ENCODE peak calls at places on chromosomes 5 and 9, in six cellular contexts. One of them, this sample, is unnamed.

GRCh38 chr9:93814561-93814960 is 140.6 kb downstream of the BARX1 start:
- DNase-seq in DND-41: no peak
- DNase-seq in heart left ventricle: no peak
- DNase-seq in choroid plexus epithelial cell: no peak
- DNase-seq in A549: no peak
- DNase-seq in pancreas: no peak
- DNase-seq in this sample: no peak

GRCh38 chr9:92727716-92728700 is 36.6 kb downstream of the BICD2 start:
- DNase-seq in DND-41: no peak
- DNase-seq in heart left ventricle: no peak
- DNase-seq in choroid plexus epithelial cell: no peak
- DNase-seq in A549: no peak
- DNase-seq in pancreas: no peak
- DNase-seq in this sample: no peak

GRCh38 chr5:142479150-142479549 is 154.3 kb upstream of the SPRY4 start:
- DNase-seq in DND-41: no peak
- DNase-seq in heart left ventricle: no peak
- DNase-seq in choroid plexus epithelial cell: no peak
- DNase-seq in A549: no peak
- DNase-seq in pancreas: no peak
- DNase-seq in this sample: no peak

GRCh38 chr9:126705767-126706697 is 92.3 kb downstream of the LMX1B start:
- DNase-seq in DND-41: peak; percentile 66
- DNase-seq in heart left ventricle: no peak
- DNase-seq in choroid plexus epithelial cell: peak; percentile 47
- DNase-seq in A549: peak; percentile 79
- DNase-seq in pancreas: peak; percentile 66
- DNase-seq in this sample: peak; percentile 66

GRCh38 chr9:129245276-129245675 is 67.2 kb upstream of the IER5L start:
- DNase-seq in DND-41: no peak
- DNase-seq in heart left ventricle: peak; percentile 18
- DNase-seq in choroid plexus epithelial cell: peak; percentile 18
- DNase-seq in A549: no peak
- DNase-seq in pancreas: no peak
- DNase-seq in this sample: no peak

GRCh38 chr9:74838351-74838750 is 49.4 kb downstream of the TRPM6 start:
- DNase-seq in DND-41: no peak
- DNase-seq in heart left ventricle: no peak
- DNase-seq in choroid plexus epithelial cell: peak; percentile 20
- DNase-seq in A549: no peak
- DNase-seq in pancreas: no peak
- DNase-seq in this sample: no peak

GRCh38 chr5:168867271-168867670 is 288.1 kb upstream of the PANK3 start:
- DNase-seq in DND-41: no peak
- DNase-seq in heart left ventricle: no peak
- DNase-seq in choroid plexus epithelial cell: no peak
- DNase-seq in A549: no peak
- DNase-seq in pancreas: no peak
- DNase-seq in this sample: no peak

GRCh38 chr9:34035656-34036055 is 13.0 kb downstream of the UBAP2 start:
- DNase-seq in DND-41: no peak
- DNase-seq in heart left ventricle: no peak
- DNase-seq in choroid plexus epithelial cell: peak; percentile 43
- DNase-seq in A549: no peak
- DNase-seq in pancreas: no peak
- DNase-seq in this sample: no peak

GRCh38 chr5:123119334-123119986 is 30.4 kb downstream of the PRDM6 start:
- DNase-seq in DND-41: no peak
- DNase-seq in heart left ventricle: no peak
- DNase-seq in choroid plexus epithelial cell: peak; percentile 74
- DNase-seq in A549: peak; percentile 56
- DNase-seq in pancreas: no peak
- DNase-seq in this sample: peak; percentile 9

GRCh38 chr5:36688722-36689121 is 82.3 kb downstream of the SLC1A3 start:
- DNase-seq in DND-41: no peak
- DNase-seq in heart left ventricle: no peak
- DNase-seq in choroid plexus epithelial cell: peak; percentile 25
- DNase-seq in A549: peak; percentile 32
- DNase-seq in pancreas: no peak
- DNase-seq in this sample: peak; percentile 58

GRCh38 chr5:176611435-176611834 is 1.5 kb upstream of the GPRIN1 start:
- DNase-seq in DND-41: peak; percentile 69
- DNase-seq in heart left ventricle: peak; percentile 72
- DNase-seq in choroid plexus epithelial cell: peak; percentile 93
- DNase-seq in A549: no peak
- DNase-seq in pancreas: peak; percentile 85
- DNase-seq in this sample: peak; percentile 50

GRCh38 chr9:86324308-86324707 is 29.9 kb downstream of the TUT7 start:
- DNase-seq in DND-41: no peak
- DNase-seq in heart left ventricle: no peak
- DNase-seq in choroid plexus epithelial cell: peak; percentile 94
- DNase-seq in A549: no peak
- DNase-seq in pancreas: no peak
- DNase-seq in this sample: peak; percentile 9

GRCh38 chr5:133243196-133243595 is 191.4 kb downstream of the HSPA4 start:
- DNase-seq in DND-41: no peak
- DNase-seq in heart left ventricle: no peak
- DNase-seq in choroid plexus epithelial cell: no peak
- DNase-seq in A549: no peak
- DNase-seq in pancreas: no peak
- DNase-seq in this sample: no peak

GRCh38 chr5:81995407-81995806 is 23.6 kb downstream of the ATG10 start:
- DNase-seq in DND-41: no peak
- DNase-seq in heart left ventricle: no peak
- DNase-seq in choroid plexus epithelial cell: no peak
- DNase-seq in A549: no peak
- DNase-seq in pancreas: no peak
- DNase-seq in this sample: no peak

GRCh38 chr5:72147601-72148000 is 40.3 kb downstream of the MAP1B start:
- DNase-seq in DND-41: no peak
- DNase-seq in heart left ventricle: no peak
- DNase-seq in choroid plexus epithelial cell: no peak
- DNase-seq in A549: no peak
- DNase-seq in pancreas: no peak
- DNase-seq in this sample: no peak

GRCh38 chr5:73118331-73119011 is 1.9 kb upstream of the TMEM171 start:
- DNase-seq in DND-41: no peak
- DNase-seq in heart left ventricle: no peak
- DNase-seq in choroid plexus epithelial cell: no peak
- DNase-seq in A549: no peak
- DNase-seq in pancreas: no peak
- DNase-seq in this sample: no peak

GRCh38 chr5:37838152-37838932 is 1.5 kb downstream of the GDNF start:
- DNase-seq in DND-41: no peak
- DNase-seq in heart left ventricle: no peak
- DNase-seq in choroid plexus epithelial cell: no peak
- DNase-seq in A549: peak; percentile 31
- DNase-seq in pancreas: peak; percentile 21
- DNase-seq in this sample: no peak

GRCh38 chr9:14992025-14992424 is 81.8 kb upstream of the FREM1 start:
- DNase-seq in DND-41: no peak
- DNase-seq in heart left ventricle: no peak
- DNase-seq in choroid plexus epithelial cell: no peak
- DNase-seq in A549: no peak
- DNase-seq in pancreas: no peak
- DNase-seq in this sample: peak; percentile 16

GRCh38 chr9:33157960-33158359 is 9.2 kb downstream of the B4GALT1 start:
- DNase-seq in DND-41: no peak
- DNase-seq in heart left ventricle: no peak
- DNase-seq in choroid plexus epithelial cell: peak; percentile 19
- DNase-seq in A549: no peak
- DNase-seq in pancreas: no peak
- DNase-seq in this sample: no peak

GRCh38 chr5:179488464-179488863 is 61.9 kb upstream of the RUFY1 start:
- DNase-seq in DND-41: no peak
- DNase-seq in heart left ventricle: no peak
- DNase-seq in choroid plexus epithelial cell: no peak
- DNase-seq in A549: no peak
- DNase-seq in pancreas: no peak
- DNase-seq in this sample: no peak

GRCh38 chr5:158718738-158719505 is 380.8 kb downstream of the EBF1 start:
- DNase-seq in DND-41: no peak
- DNase-seq in heart left ventricle: no peak
- DNase-seq in choroid plexus epithelial cell: peak; percentile 94
- DNase-seq in A549: no peak
- DNase-seq in pancreas: no peak
- DNase-seq in this sample: no peak

GRCh38 chr5:67166460-67166871 is 30.1 kb downstream of the CD180 start:
- DNase-seq in DND-41: peak; percentile 94
- DNase-seq in heart left ventricle: peak; percentile 68
- DNase-seq in choroid plexus epithelial cell: no peak
- DNase-seq in A549: peak; percentile 10
- DNase-seq in pancreas: peak; percentile 37
- DNase-seq in this sample: peak; percentile 64

GRCh38 chr5:83553000-83553486 is 81.5 kb downstream of the VCAN start:
- DNase-seq in DND-41: no peak
- DNase-seq in heart left ventricle: peak; percentile 76
- DNase-seq in choroid plexus epithelial cell: no peak
- DNase-seq in A549: no peak
- DNase-seq in pancreas: no peak
- DNase-seq in this sample: no peak

GRCh38 chr5:101009758-101010519 is 106.9 kb upstream of the ST8SIA4 start:
- DNase-seq in DND-41: no peak
- DNase-seq in heart left ventricle: no peak
- DNase-seq in choroid plexus epithelial cell: peak; percentile 1
- DNase-seq in A549: no peak
- DNase-seq in pancreas: no peak
- DNase-seq in this sample: peak; percentile 62

GRCh38 chr5:82312373-82312856 is 34.3 kb upstream of the RPS23 start:
- DNase-seq in DND-41: peak; percentile 84
- DNase-seq in heart left ventricle: peak; percentile 54
- DNase-seq in choroid plexus epithelial cell: peak; percentile 93
- DNase-seq in A549: peak; percentile 40
- DNase-seq in pancreas: no peak
- DNase-seq in this sample: peak; percentile 37

GRCh38 chr5:351084-351910 is 29.8 kb downstream of the AHRR start:
- DNase-seq in DND-41: no peak
- DNase-seq in heart left ventricle: no peak
- DNase-seq in choroid plexus epithelial cell: no peak
- DNase-seq in A549: no peak
- DNase-seq in pancreas: no peak
- DNase-seq in this sample: peak; percentile 55

GRCh38 chr5:107704686-107705389 is 34.1 kb upstream of the EFNA5 start:
- DNase-seq in DND-41: no peak
- DNase-seq in heart left ventricle: no peak
- DNase-seq in choroid plexus epithelial cell: peak; percentile 24
- DNase-seq in A549: no peak
- DNase-seq in pancreas: no peak
- DNase-seq in this sample: no peak
- H3K4me3 ChIP-seq in DND-41: no peak overlapping the region
- H3K4me3 ChIP-seq in heart left ventricle: no peak overlapping the region
- H3K4me3 ChIP-seq in choroid plexus epithelial cell: peak overlapping the region; percentile 53
- H3K4me3 ChIP-seq in A549: no peak overlapping the region
- H3K4me3 ChIP-seq in pancreas: no peak overlapping the region
- H3K4me3 ChIP-seq in this sample: no peak overlapping the region

GRCh38 chr5:143516249-143516648 is 112.8 kb upstream of the NR3C1 start:
- DNase-seq in DND-41: peak; percentile 22
- DNase-seq in heart left ventricle: no peak
- DNase-seq in choroid plexus epithelial cell: no peak
- DNase-seq in A549: no peak
- DNase-seq in pancreas: no peak
- DNase-seq in this sample: peak; percentile 29
- TF ChIP-seq CTCF in DND-41: no peak
- TF ChIP-seq CTCF in heart left ventricle: no peak
- TF ChIP-seq CTCF in choroid plexus epithelial cell: no peak
- TF ChIP-seq CTCF in A549: no peak
- TF ChIP-seq CTCF in pancreas: no peak
- TF ChIP-seq CTCF in this sample: no peak

DNA sequence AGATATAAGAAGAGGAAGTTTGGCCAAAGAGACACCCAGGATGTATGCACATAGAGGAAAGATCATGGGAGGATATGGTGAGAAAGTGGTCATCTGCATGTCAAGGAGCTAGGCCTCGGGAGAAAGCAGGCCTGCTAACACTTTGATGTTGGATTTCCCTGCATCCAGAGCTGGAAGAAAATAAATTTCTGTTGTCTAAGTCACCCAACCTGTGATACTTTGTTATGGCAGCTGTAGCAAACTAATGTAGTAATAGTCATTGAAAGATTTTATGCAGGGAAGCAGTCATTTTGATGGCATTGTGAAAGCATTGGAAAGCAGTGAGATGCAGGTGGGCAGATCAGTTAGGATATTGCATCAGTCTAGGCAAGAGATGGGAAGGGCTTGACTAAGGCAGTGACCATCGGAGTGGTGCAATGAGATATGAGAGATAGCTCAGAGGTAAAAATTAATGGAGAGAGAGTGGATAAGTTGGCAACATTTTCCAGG is 24.5 kb upstream of the FOCAD start:
- DNase-seq in DND-41: no peak
- DNase-seq in heart left ventricle: no peak
- DNase-seq in choroid plexus epithelial cell: no peak
- DNase-seq in A549: no peak
- DNase-seq in pancreas: no peak
- DNase-seq in this sample: no peak
- H3K4me3 ChIP-seq in DND-41: peak overlapping the region; percentile 68
- H3K4me3 ChIP-seq in heart left ventricle: peak overlapping the region; percentile 54
- H3K4me3 ChIP-seq in choroid plexus epithelial cell: no peak overlapping the region
- H3K4me3 ChIP-seq in A549: peak overlapping the region; percentile 87
- H3K4me3 ChIP-seq in pancreas: no peak overlapping the region
- H3K4me3 ChIP-seq in this sample: no peak overlapping the region

GRCh38 chr5:154644745-154645411 is 110.3 kb upstream of the LARP1 start:
- DNase-seq in DND-41: no peak
- DNase-seq in heart left ventricle: no peak
- DNase-seq in choroid plexus epithelial cell: no peak
- DNase-seq in A549: no peak
- DNase-seq in pancreas: no peak
- DNase-seq in this sample: no peak

GRCh38 chr5:154647760-154648143 is 107.4 kb upstream of the LARP1 start:
- DNase-seq in DND-41: no peak
- DNase-seq in heart left ventricle: no peak
- DNase-seq in choroid plexus epithelial cell: peak; percentile 10
- DNase-seq in A549: no peak
- DNase-seq in pancreas: no peak
- DNase-seq in this sample: no peak

GRCh38 chr5:154648229-154648628 is 106.9 kb upstream of the LARP1 start:
- DNase-seq in DND-41: no peak
- DNase-seq in heart left ventricle: no peak
- DNase-seq in choroid plexus epithelial cell: no peak
- DNase-seq in A549: no peak
- DNase-seq in pancreas: no peak
- DNase-seq in this sample: no peak

GRCh38 chr5:154646841-154647759 is 108.1 kb upstream of the LARP1 start:
- DNase-seq in DND-41: no peak
- DNase-seq in heart left ventricle: peak; percentile 42
- DNase-seq in choroid plexus epithelial cell: peak; percentile 51
- DNase-seq in A549: no peak
- DNase-seq in pancreas: peak; percentile 87
- DNase-seq in this sample: no peak

GRCh38 chr5:154642499-154643245 is 112.5 kb upstream of the LARP1 start:
- DNase-seq in DND-41: no peak
- DNase-seq in heart left ventricle: no peak
- DNase-seq in choroid plexus epithelial cell: peak; percentile 47
- DNase-seq in A549: no peak
- DNase-seq in pancreas: no peak
- DNase-seq in this sample: no peak
- TF ChIP-seq CTCF in DND-41: peak; percentile 55
- TF ChIP-seq CTCF in heart left ventricle: peak; percentile 41
- TF ChIP-seq CTCF in choroid plexus epithelial cell: peak; percentile 74
- TF ChIP-seq CTCF in A549: peak; percentile 46
- TF ChIP-seq CTCF in pancreas: peak; percentile 35
- TF ChIP-seq CTCF in this sample: peak; percentile 46

GRCh38 chr5:51377151-51378060 is 5.8 kb upstream of the ISL1 start:
- DNase-seq in DND-41: no peak
- DNase-seq in heart left ventricle: no peak
- DNase-seq in choroid plexus epithelial cell: no peak
- DNase-seq in A549: no peak
- DNase-seq in pancreas: no peak
- DNase-seq in this sample: no peak
- H3K4me3 ChIP-seq in DND-41: no peak overlapping the region
- H3K4me3 ChIP-seq in heart left ventricle: no peak overlapping the region
- H3K4me3 ChIP-seq in choroid plexus epithelial cell: no peak overlapping the region
- H3K4me3 ChIP-seq in A549: no peak overlapping the region
- H3K4me3 ChIP-seq in pancreas: no peak overlapping the region
- H3K4me3 ChIP-seq in this sample: no peak overlapping the region

This sample was measured in GM12865.